ENCODE peak calls at places on chromosomes 4 and X, in seven cellular contexts. U, Y, K, D, J, I and S are unnamed samples.

GRCh38 chr4:3527101-3527913 is 4.9 kb downstream of the LRPAP1 start:
- DNase-seq in U (no peak), D (no peak), I (no peak), K (no peak), Y (no peak), J (no peak), S (no peak)

GRCh38 chrX:39836802-39837420 is 260.8 kb downstream of the BCOR start:
- DNase-seq in Y (no peak), K (no peak), D (no peak), U (no peak), I (no peak), J (no peak), S (no peak)

GRCh38 chr4:175306436-175306835 is 388.3 kb downstream of the ADAM29 start:
- DNase-seq in Y (no peak), K (no peak), U (no peak), I (no peak), D (no peak), J (no peak), S (no peak)

GRCh38 chr4:93384897-93385296 is 443.7 kb upstream of the ATOH1 start:
- DNase-seq in J (no peak), U (no peak), I (no peak), Y (no peak), K (peak; percentile 43), D (no peak), S (no peak)

GRCh38 chrX:19350831-19351447 is 7.2 kb downstream of the PDHA1 start:
- DNase-seq in Y (no peak), I (no peak), U (no peak), K (no peak), D (no peak), J (no peak), S (no peak)

GRCh38 chr4:8892556-8893226 is 21.1 kb upstream of the HMX1 start:
- DNase-seq in J (no peak), U (no peak), D (no peak), K (no peak), I (peak; percentile 23), Y (no peak), S (no peak)

GRCh38 chr4:7950301-7951092 is 10.8 kb upstream of the AFAP1 start:
- DNase-seq in U (no peak), K (no peak), I (no peak), D (no peak), J (no peak), Y (no peak), S (no peak)

GRCh38 chrX:130106071-130106470 is 4.2 kb downstream of the ELF4 start:
- DNase-seq in U (no peak), K (no peak), I (peak; percentile 58), J (no peak), D (no peak), Y (no peak), S (no peak)

GRCh38 chr4:11039494-11040142 is 355.1 kb upstream of the CLNK start:
- DNase-seq in I (no peak), U (no peak), K (no peak), Y (no peak), D (no peak), J (no peak), S (no peak)

GRCh38 chr4:53185853-53186590 is 179.8 kb downstream of the SCFD2 start:
- DNase-seq in D (no peak), U (no peak), K (peak; percentile 67), J (no peak), I (no peak), Y (no peak), S (peak; percentile 12)

GRCh38 chrX:19174401-19175025 is 52.2 kb upstream of the ADGRG2 start:
- DNase-seq in J (no peak), D (no peak), U (peak; percentile 66), Y (no peak), K (peak; percentile 66), I (no peak), S (peak; percentile 71)

GRCh38 chrX:12497832-12498591 is 293.2 kb upstream of the PRPS2 start:
- DNase-seq in K (no peak), Y (no peak), J (no peak), U (no peak), D (no peak), I (peak; percentile 47), S (no peak)

GRCh38 chr4:189121336-189121735 is 819.3 kb upstream of the FRG1 start:
- DNase-seq in D (no peak), I (no peak), Y (no peak), J (no peak), K (no peak), U (no peak), S (no peak)

GRCh38 chrX:103310592-103311400 is at the start of gene BEX2:
- DNase-seq in I (peak; percentile 87), D (peak; percentile 3), Y (peak; percentile 71), K (peak; percentile 42), J (peak; percentile 77), U (no peak), S (peak; percentile 62)

GRCh38 chr4:186593587-186593973 is 38.2 kb upstream of the MTNR1A start:
- DNase-seq in D (no peak), I (no peak), K (no peak), U (no peak), J (no peak), Y (no peak), S (no peak)
- H3K36me3 ChIP-seq in D (peaks cover 51% of the 10 kb centered on the region), I (peaks cover 28% of the 10 kb centered on the region), K (peaks cover 22% of the 10 kb centered on the region), U (peaks cover 59% of the 10 kb centered on the region), J (peaks cover 13% of the 10 kb centered on the region), Y (no peaks in the 10 kb centered on the region), S (peaks cover 64% of the 10 kb centered on the region)

GRCh38 chr4:39700500-39700899 is 2.6 kb downstream of the UBE2K start:
- DNase-seq in J (no peak), U (no peak), I (no peak), Y (no peak), K (no peak), D (no peak), S (no peak)

GRCh38 chr4:39702716-39703115 is 4.8 kb downstream of the UBE2K start:
- DNase-seq in I (no peak), K (no peak), Y (no peak), U (no peak), J (no peak), D (no peak), S (no peak)

GRCh38 chr4:39698424-39699009 is 581 bp downstream of the UBE2K start:
- DNase-seq in U (no peak), K (peak; percentile 24), I (peak; percentile 77), J (peak; percentile 54), Y (peak; percentile 67), D (peak; percentile 48), S (peak; percentile 41)

GRCh38 chr4:39699676-39700409 is 1.9 kb downstream of the UBE2K start:
- DNase-seq in I (no peak), U (no peak), K (peak; percentile 53), J (no peak), Y (no peak), D (peak; percentile 12), S (peak; percentile 31)

DNA sequence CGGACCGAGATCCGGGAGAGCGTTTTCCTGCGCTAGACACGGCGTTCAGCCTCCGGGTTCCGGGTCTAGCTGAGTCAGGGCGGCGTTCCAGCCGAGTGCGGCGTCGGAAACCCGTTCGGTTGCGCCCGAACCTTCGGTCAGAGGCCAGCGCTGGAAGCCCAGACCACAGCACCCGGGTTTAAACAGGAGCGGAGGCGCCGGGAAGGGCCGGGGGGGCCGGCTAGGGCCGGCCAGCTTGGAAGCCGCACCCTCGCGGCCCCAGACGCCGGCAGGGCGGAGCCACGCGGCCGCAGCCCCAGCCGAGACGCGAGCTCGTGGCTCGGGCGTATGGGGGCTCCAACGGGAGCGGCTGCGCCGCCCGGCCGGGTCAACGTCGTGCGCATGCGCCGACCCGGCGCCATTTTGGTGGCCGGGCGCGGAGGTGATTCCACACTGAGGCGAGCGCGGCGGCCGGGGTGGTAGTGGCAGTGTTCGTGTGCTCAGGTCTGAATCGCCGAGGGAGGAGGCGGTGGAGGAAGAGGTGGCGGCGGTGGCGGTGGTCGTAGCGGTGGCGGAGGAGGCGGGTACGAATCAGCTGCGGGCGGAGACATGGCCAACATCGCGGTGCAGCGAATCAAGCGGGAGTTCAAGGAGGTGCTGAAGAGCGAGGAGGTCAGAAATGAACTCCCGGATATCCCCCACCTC is at the start of gene UBE2K:
- DNase-seq in U (peak; percentile 83), K (peak; percentile 86), D (peak; percentile 79), Y (peak; percentile 97), I (peak; percentile 96), J (peak; percentile 84), S (peak; percentile 88)
- H3K4me1 ChIP-seq in U (peaks cover 31% of the 10 kb centered on the region), K (no peaks in the 10 kb centered on the region), D (peaks cover 9% of the 10 kb centered on the region), Y (peaks cover 17% of the 10 kb centered on the region), I (peaks cover 19% of the 10 kb centered on the region), J (no peaks in the 10 kb centered on the region), S (peaks cover 8% of the 10 kb centered on the region)

DNA sequence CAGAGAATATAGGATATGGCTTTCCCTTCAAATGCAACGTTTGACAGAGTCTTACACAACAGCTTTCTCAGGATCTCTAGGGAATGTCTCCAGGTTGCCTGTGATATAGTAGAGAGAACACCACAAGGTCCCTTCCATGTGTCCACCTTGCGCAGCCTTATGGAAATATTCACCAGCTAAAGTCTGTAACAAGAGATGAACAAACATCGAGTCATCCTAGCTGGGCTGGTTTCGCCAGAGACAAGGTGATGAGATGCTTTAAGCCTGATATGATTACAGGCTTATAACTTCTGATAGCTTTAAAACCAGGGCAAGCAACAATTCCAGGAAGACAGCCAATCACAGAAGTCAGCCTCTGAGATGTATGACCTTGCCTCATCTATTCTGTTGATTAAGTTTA is 83.8 kb downstream of the SEL1L3 start:
- DNase-seq in U (no peak), K (no peak), I (no peak), D (no peak), J (no peak), Y (no peak), S (peak; percentile 70)
- H3K36me3 ChIP-seq in U (no peaks in the 10 kb centered on the region), K (no peaks in the 10 kb centered on the region), I (no peaks in the 10 kb centered on the region), D (peaks cover 4% of the 10 kb centered on the region), J (no peaks in the 10 kb centered on the region), Y (no peaks in the 10 kb centered on the region), S (no peaks in the 10 kb centered on the region)

GRCh38 chr4:185726931-185727330 is 85.1 kb downstream of the SORBS2 start:
- DNase-seq in J (no peak), K (peak; percentile 22), U (no peak), I (no peak), Y (no peak), D (no peak), S (no peak)

GRCh38 chr4:185721190-185721948 is 90.6 kb downstream of the SORBS2 start:
- DNase-seq in Y (no peak), I (no peak), D (no peak), U (no peak), J (no peak), K (peak; percentile 70), S (no peak)

GRCh38 chr4:185719493-185719843 is 92.5 kb downstream of the SORBS2 start:
- DNase-seq in K (no peak), D (no peak), I (no peak), Y (no peak), J (no peak), U (no peak), S (no peak)

GRCh38 chr4:185721949-185722316 is 90.1 kb downstream of the SORBS2 start:
- DNase-seq in J (no peak), U (no peak), I (no peak), D (no peak), Y (no peak), K (peak; percentile 78), S (no peak)

DNA sequence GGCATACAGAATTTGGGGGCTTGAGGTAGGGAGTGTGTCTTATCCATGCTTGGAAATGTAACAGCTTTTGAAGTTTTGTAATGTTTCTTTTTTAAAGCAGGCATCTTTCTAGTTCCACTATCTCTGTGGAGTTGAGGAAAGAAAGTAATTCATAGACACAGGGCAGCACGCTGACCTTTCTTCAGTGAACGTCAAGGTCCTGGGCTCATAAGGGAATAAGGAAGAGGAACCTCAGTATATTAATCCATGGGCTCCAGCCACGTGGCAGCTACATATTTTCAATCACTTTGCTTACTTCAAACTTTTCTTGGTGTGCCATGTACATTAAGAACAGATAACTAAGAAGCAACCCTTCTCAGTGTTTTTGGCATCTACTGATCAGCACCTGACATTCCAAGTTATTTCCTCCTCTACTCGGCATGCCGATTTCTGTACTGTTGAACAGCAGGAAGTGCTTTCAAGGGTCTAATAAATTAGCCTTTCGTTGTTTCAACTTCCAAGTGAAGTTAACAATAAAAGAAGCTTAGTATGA is 88.3 kb downstream of the SORBS2 start:
- DNase-seq in I (no peak), D (no peak), U (no peak), J (no peak), K (no peak), Y (no peak), S (no peak)
- H3K4me1 ChIP-seq in I (peaks cover 16% of the 10 kb centered on the region), D (no peaks in the 10 kb centered on the region), U (peaks cover 46% of the 10 kb centered on the region), J (peaks cover 28% of the 10 kb centered on the region), K (no peaks in the 10 kb centered on the region), Y (no peaks in the 10 kb centered on the region), S (no peaks in the 10 kb centered on the region)